ENCODE peak calls at places on chromosome 6, in nine cellular contexts. F, D, P, X, R, G, C, I and B are unnamed samples.

GRCh38 chr6:82875573-82876185 is 190.0 kb downstream of the UBE3D start:
- DNase-seq in F (peak; percentile 93), D (peak; percentile 73), P (no peak), X (no peak), R (no peak), G (peak; percentile 55), C (peak; percentile 65), I (no peak), B (no peak)

GRCh38 chr6:3825331-3825831 is 23.8 kb upstream of the FAM50B start:
- DNase-seq in F (peak; percentile 60), D (peak; percentile 87), P (no peak), X (peak; percentile 23), R (no peak), G (no peak), C (no peak), I (peak; percentile 51), B (peak; percentile 91)

GRCh38 chr6:35494161-35494563 is 2.7 kb downstream of the TEAD3 start:
- DNase-seq in F (no peak), D (peak; percentile 58), P (no peak), X (no peak), R (peak; percentile 24), G (no peak), C (no peak), I (peak; percentile 31), B (no peak)

GRCh38 chr6:94751641-94752329 is 825.5 kb upstream of the MANEA start:
- DNase-seq in F (peak; percentile 19), D (no peak), P (no peak), X (no peak), R (peak; percentile 49), G (no peak), C (no peak), I (no peak), B (no peak)

GRCh38 chr6:111482236-111482958 is 621 bp downstream of the REV3L start:
- DNase-seq in F (peak; percentile 47), D (peak; percentile 46), P (peak; percentile 48), X (peak; percentile 59), R (peak; percentile 60), G (peak; percentile 60), C (no peak), I (peak; percentile 66), B (no peak)

GRCh38 chr6:75201076-75201475 is 4.8 kb downstream of the COL12A1 start:
- DNase-seq in F (no peak), D (no peak), P (no peak), X (no peak), R (no peak), G (no peak), C (no peak), I (no peak), B (no peak)

GRCh38 chr6:168686831-168687730 is 246.1 kb downstream of the SMOC2 start:
- DNase-seq in F (no peak), D (no peak), P (no peak), X (no peak), R (no peak), G (no peak), C (no peak), I (no peak), B (no peak)

GRCh38 chr6:106886922-106887797 is 87.4 kb downstream of the CD24 start:
- DNase-seq in F (no peak), D (no peak), P (no peak), X (no peak), R (no peak), G (no peak), C (no peak), I (no peak), B (no peak)

GRCh38 chr6:81770395-81770794 is 17.9 kb upstream of the TENT5A start:
- DNase-seq in F (no peak), D (no peak), P (no peak), X (no peak), R (no peak), G (no peak), C (no peak), I (no peak), B (no peak)

GRCh38 chr6:43509142-43509983 is 783 bp downstream of the LRRC73 start:
- DNase-seq in F (no peak), D (no peak), P (no peak), X (peak; percentile 52), R (no peak), G (no peak), C (no peak), I (no peak), B (no peak)

GRCh38 chr6:119676971-119677370 is 327.4 kb upstream of the MAN1A1 start:
- DNase-seq in F (no peak), D (no peak), P (no peak), X (no peak), R (no peak), G (no peak), C (no peak), I (no peak), B (no peak)

GRCh38 chr6:30888472-30889137 is 4.3 kb downstream of the DDR1 start:
- DNase-seq in F (peak; percentile 24), D (peak; percentile 36), P (no peak), X (no peak), R (no peak), G (no peak), C (no peak), I (no peak), B (no peak)

GRCh38 chr6:17505767-17506280 is 94.3 kb upstream of the FAM8A1 start:
- DNase-seq in F (no peak), D (peak; percentile 42), P (no peak), X (no peak), R (no peak), G (no peak), C (peak; percentile 19), I (no peak), B (no peak)

GRCh38 chr6:11110921-11111768 is at the start of gene ERVFRD-1:
- DNase-seq in F (no peak), D (no peak), P (no peak), X (no peak), R (no peak), G (no peak), C (no peak), I (no peak), B (peak; percentile 63)

GRCh38 chr6:39102821-39103136 is 12.2 kb downstream of the SAYSD1 start:
- DNase-seq in F (no peak), D (no peak), P (no peak), X (no peak), R (no peak), G (no peak), C (no peak), I (no peak), B (no peak)

GRCh38 chr6:84882768-84883766 is 118.7 kb upstream of the TBX18 start:
- DNase-seq in F (no peak), D (no peak), P (no peak), X (no peak), R (no peak), G (no peak), C (no peak), I (no peak), B (no peak)

GRCh38 chr6:110042670-110043296 is 64.7 kb downstream of the GPR6 start:
- DNase-seq in F (no peak), D (no peak), P (no peak), X (no peak), R (no peak), G (no peak), C (no peak), I (no peak), B (peak; percentile 51)

GRCh38 chr6:118735320-118735719 is 83.9 kb upstream of the CEP85L start:
- DNase-seq in F (no peak), D (peak; percentile 9), P (no peak), X (no peak), R (peak; percentile 51), G (no peak), C (peak; percentile 48), I (no peak), B (no peak)